ENCODE peak calls at places on chromosomes 5 and 9, in four cellular contexts. A, L, I and Z are unnamed samples.

GRCh38 chr5:130061746-130062145 is 157.5 kb downstream of the CHSY3 start:
- DNase-seq in L (no peak), A (no peak), I (no peak), Z (no peak)

GRCh38 chr9:27664136-27664819 is 91.0 kb upstream of the C9orf72 start:
- DNase-seq in L (no peak), A (no peak), I (no peak), Z (peak)

GRCh38 chr5:3351581-3352442 is 243.8 kb upstream of the IRX1 start:
- DNase-seq in L (no peak), I (no peak), A (no peak), Z (no peak)

GRCh38 chr9:89481161-89481915 is 16.6 kb downstream of the SEMA4D start:
- DNase-seq in I (no peak), L (no peak), A (no peak), Z (no peak)

GRCh38 chr9:133261103-133261752 is 13.8 kb downstream of the ABO start:
- DNase-seq in A (no peak), I (no peak), L (no peak), Z (no peak)

GRCh38 chr5:134371834-134372340 is 518 bp downstream of the UBE2B start:
- DNase-seq in A (peak), I (peak), L (peak), Z (peak)

GRCh38 chr5:164094321-164094720 is 588.9 kb downstream of the MAT2B start:
- DNase-seq in A (no peak), L (no peak), I (no peak), Z (no peak)

GRCh38 chr5:134110382-134110781 is 4.1 kb upstream of the TCF7 start:
- DNase-seq in A (no peak), I (no peak), L (no peak), Z (no peak)

GRCh38 chr9:71620806-71621205 is 147.5 kb downstream of the CEMIP2 start:
- DNase-seq in I (no peak), A (no peak), L (no peak), Z (no peak)

GRCh38 chr5:77636423-77637169 is 1.9 kb downstream of the OTP start:
- DNase-seq in A (peak), I (no peak), L (no peak), Z (peak)

GRCh38 chr5:89584339-89584956 is 701.5 kb upstream of the MEF2C start:
- DNase-seq in A (no peak), I (peak), L (no peak), Z (no peak)

GRCh38 chr9:134419684-134420076 is 93.4 kb downstream of the RXRA start:
- DNase-seq in L (peak), A (peak), I (peak), Z (peak)

GRCh38 chr5:160020969-160021368 is 12.0 kb downstream of the TTC1 start:
- DNase-seq in L (no peak), I (no peak), A (no peak), Z (no peak)

GRCh38 chr5:172840778-172841154 is 6.7 kb downstream of the ERGIC1 start:
- DNase-seq in I (no peak), A (no peak), L (no peak), Z (no peak)

GRCh38 chr5:173340451-173340850 is 12.2 kb upstream of the STC2 start:
- DNase-seq in I (no peak), L (no peak), A (no peak), Z (no peak)

GRCh38 chr9:18457498-18457897 is 16.5 kb upstream of the ADAMTSL1 start:
- DNase-seq in I (peak), A (no peak), L (no peak), Z (no peak)

GRCh38 chr5:52875827-52876226 is 88.1 kb downstream of the ITGA1 start:
- DNase-seq in A (no peak), L (no peak), I (no peak), Z (no peak)

GRCh38 chr9:76247426-76247825 is 146.8 kb downstream of the RFK start:
- DNase-seq in L (no peak), A (no peak), I (peak), Z (no peak)

GRCh38 chr5:72292411-72292810 is 27.6 kb downstream of the MRPS27 start:
- DNase-seq in I (no peak), A (no peak), L (no peak), Z (no peak)
- H3K4me2 ChIP-seq in I (no peak), A (no peak), L (no peak), Z (peak)

DNA sequence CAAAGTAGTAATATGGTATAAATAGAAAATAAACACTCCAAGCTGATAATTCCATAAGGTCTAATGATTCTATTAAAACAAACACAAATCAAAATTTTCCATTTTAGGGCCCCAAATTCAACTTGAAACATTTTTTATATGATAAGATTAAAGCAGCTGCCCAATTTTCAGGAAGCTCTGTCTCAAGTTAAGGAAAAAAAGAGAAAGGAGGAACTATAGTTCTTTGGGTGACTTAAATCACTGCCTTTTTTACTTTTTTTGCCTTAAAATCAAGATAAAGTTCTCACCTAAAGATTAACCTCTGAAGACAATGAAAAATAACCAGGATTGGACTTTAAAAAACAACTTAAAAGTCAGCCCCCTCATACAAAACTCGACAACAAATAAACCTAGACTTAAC is 76.0 kb upstream of the IFNE start:
- DNase-seq in L (no peak), A (no peak), I (no peak), Z (no peak)
- H3K4me2 ChIP-seq in L (no peak), A (peak), I (peak), Z (peak)

GRCh38 chr9:12760758-12761157 is 14.1 kb upstream of the LURAP1L start:
- DNase-seq in A (no peak), I (peak), L (no peak), Z (no peak)

GRCh38 chr9:12765399-12765798 is 9.4 kb upstream of the LURAP1L start:
- DNase-seq in L (no peak), A (no peak), I (no peak), Z (no peak)

GRCh38 chr9:12764150-12764549 is 10.7 kb upstream of the LURAP1L start:
- DNase-seq in L (no peak), A (no peak), I (no peak), Z (no peak)

GRCh38 chr9:12753931-12754330 is 20.9 kb upstream of the LURAP1L start:
- DNase-seq in I (no peak), L (no peak), A (no peak), Z (no peak)

GRCh38 chr9:12759767-12760166 is 15.1 kb upstream of the LURAP1L start:
- DNase-seq in L (no peak), I (peak), A (no peak), Z (no peak)
- H3K4me2 ChIP-seq in L (no peak), I (peak), A (no peak), Z (no peak)

GRCh38 chr5:57703726-57704125 is 221.1 kb upstream of the ACTBL2 start:
- DNase-seq in I (no peak), L (no peak), A (no peak), Z (no peak)
- H3K4me2 ChIP-seq in I (no peak), L (no peak), A (no peak), Z (no peak)

DNA sequence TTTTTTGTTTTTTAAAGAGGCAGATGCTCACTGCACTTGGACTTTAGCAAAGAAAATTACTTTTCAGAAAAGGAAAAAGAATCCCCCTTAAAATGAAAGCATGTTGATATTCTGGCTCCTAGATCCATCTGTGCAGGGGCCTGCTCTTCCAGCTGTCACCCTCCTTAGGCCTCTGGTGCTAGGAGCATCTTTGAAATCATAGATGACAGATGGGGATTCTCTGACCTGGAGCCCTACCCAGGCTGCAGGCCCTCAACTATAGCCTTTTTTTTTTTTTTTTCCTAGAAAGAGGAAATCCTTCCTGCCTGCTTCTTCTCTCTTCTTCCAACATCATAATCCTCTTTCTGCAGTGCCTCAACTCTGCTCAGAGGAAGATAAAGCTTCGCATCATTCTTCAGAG is 16.3 kb upstream of the DCP2 start:
- DNase-seq in A (no peak), L (no peak), I (no peak), Z (no peak)
- H3K4me2 ChIP-seq in A (no peak), L (no peak), I (peak), Z (no peak)

GRCh38 chr5:32004404-32004803 is 169.7 kb downstream of the GOLPH3 start:
- DNase-seq in L (no peak), I (no peak), A (no peak), Z (no peak)
- H3K4me2 ChIP-seq in L (no peak), I (no peak), A (no peak), Z (no peak)

GRCh38 chr5:114249838-114250237 is 112.0 kb upstream of the KCNN2 start:
- DNase-seq in L (no peak), I (no peak), A (no peak), Z (no peak)

GRCh38 chr5:114238771-114239313 is 123.0 kb upstream of the KCNN2 start:
- DNase-seq in I (no peak), A (no peak), L (no peak), Z (no peak)

GRCh38 chr5:114243281-114243982 is 118.4 kb upstream of the KCNN2 start:
- DNase-seq in A (no peak), L (no peak), I (peak), Z (no peak)

DNA sequence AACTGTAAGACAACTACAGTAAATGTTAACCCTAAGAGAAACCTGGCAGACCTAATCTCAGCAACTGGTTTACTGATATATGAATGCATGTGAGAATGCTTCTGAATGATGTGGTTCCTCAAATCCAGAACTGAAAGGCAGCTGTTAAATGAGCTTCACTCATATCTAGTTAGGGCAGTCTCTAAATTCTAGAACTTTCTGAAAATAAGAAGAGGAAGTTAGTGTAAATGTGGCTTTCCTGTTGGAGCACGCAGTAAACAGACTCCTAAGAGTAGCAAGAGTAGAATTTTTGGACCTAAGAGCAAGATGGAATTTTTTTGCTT is 117.9 kb upstream of the KCNN2 start:
- DNase-seq in I (no peak), L (no peak), A (no peak), Z (no peak)
- H3K4me2 ChIP-seq in I (no peak), L (no peak), A (no peak), Z (no peak)

GRCh38 chr9:127384901-127385300 is 12.1 kb upstream of the SLC2A8 start:
- DNase-seq in I (no peak), L (peak), A (no peak), Z (peak)

GRCh38 chr9:127386249-127386648 is 10.7 kb upstream of the SLC2A8 start:
- DNase-seq in L (no peak), A (no peak), I (no peak), Z (no peak)

GRCh38 chr9:127382541-127382940 is 14.4 kb upstream of the SLC2A8 start:
- DNase-seq in I (no peak), A (no peak), L (no peak), Z (no peak)

GRCh38 chr9:127384016-127384730 is 12.8 kb upstream of the SLC2A8 start:
- DNase-seq in I (peak), L (no peak), A (no peak), Z (no peak)

GRCh38 chr9:127380479-127380878 is 16.5 kb upstream of the SLC2A8 start:
- DNase-seq in L (no peak), A (no peak), I (no peak), Z (no peak)
- H3K4me2 ChIP-seq in L (no peak), A (no peak), I (no peak), Z (no peak)

DNA sequence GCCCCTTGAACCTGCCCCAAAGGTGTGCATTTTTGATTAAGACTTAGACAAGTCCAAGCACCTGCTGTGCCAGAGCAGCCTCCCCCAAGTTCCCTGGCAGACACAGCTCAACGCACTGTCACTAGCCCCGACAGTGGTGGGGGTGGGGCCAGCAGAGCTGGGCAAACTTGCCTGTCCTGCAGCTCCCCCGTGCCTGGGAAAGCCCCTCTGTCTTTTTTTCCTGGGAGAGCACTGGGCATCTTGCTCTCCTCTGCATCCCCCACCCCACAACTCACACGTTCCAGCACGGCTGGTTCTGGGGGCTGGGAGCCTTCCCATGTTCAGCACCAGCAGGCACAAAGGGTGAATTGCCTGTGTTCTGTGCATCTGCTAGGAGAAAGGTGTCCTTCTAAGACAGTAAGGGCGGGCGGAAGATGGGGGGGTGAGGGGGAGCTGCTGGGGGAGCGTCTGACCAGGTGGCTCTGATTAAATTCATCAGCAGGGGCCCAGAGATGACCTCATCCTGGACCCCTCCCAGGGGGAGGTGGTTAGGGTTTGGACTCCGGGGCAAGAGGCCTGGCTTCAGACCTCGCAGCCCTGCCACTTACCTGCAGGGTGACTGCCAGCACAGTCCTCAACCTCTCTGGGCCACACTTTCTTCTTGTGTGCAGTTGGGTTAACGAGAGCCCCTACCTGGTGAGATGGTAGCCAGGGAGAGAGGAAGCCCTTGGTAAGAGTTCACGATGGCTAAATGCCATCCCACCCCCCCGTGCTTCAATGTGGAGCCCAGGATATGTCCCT is 23.6 kb downstream of the HMCN2 start:
- DNase-seq in A (no peak), L (no peak), I (no peak), Z (peak)
- H3K4me2 ChIP-seq in A (peak), L (no peak), I (no peak), Z (no peak)